ENCODE peak calls at places on chromosomes 11 and 22, in ten cellular contexts. L, J, Y, A, I, X, C, H, G and S are unnamed samples.

GRCh38 chr11:61700221-61700620 is 20.0 kb downstream of the DAGLA start:
- DNase-seq in L (peak), J (no peak), Y (peak), A (no peak), I (no peak), X (peak), C (peak), H (no peak), G (no peak), S (peak)

GRCh38 chr11:65112551-65113360 is 1.1 kb downstream of the TM7SF2 start:
- DNase-seq in L (peak), J (peak), Y (no peak), A (no peak), I (peak), X (peak), C (peak), H (peak), G (no peak), S (peak)

GRCh38 chr11:131875611-131876010 is 505.2 kb downstream of the NTM start:
- DNase-seq in L (no peak), J (no peak), Y (no peak), A (no peak), I (no peak), X (no peak), C (no peak), H (no peak), G (no peak), S (no peak)

GRCh38 chr11:73323464-73323863 is 15.4 kb downstream of the ARHGEF17 start:
- DNase-seq in L (no peak), J (peak), Y (peak), A (no peak), I (peak), X (peak), C (no peak), H (no peak), G (no peak), S (peak)

GRCh38 chr11:15750535-15751297 is 605.6 kb downstream of the SOX6 start:
- DNase-seq in L (no peak), J (no peak), Y (no peak), A (no peak), I (no peak), X (no peak), C (no peak), H (no peak), G (no peak), S (no peak)

GRCh38 chr11:43943357-43943930 is 1.0 kb downstream of the C11orf96 start:
- DNase-seq in L (peak), J (no peak), Y (peak), A (no peak), I (no peak), X (no peak), C (no peak), H (no peak), G (no peak), S (no peak)

GRCh38 chr11:122746611-122747305 is 91.2 kb downstream of the UBASH3B start:
- DNase-seq in L (no peak), J (no peak), Y (no peak), A (no peak), I (no peak), X (no peak), C (no peak), H (no peak), G (no peak), S (no peak)

GRCh38 chr11:38814670-38815069 is 2216.6 kb upstream of the RAG2 start:
- DNase-seq in L (peak), J (no peak), Y (peak), A (no peak), I (no peak), X (no peak), C (no peak), H (no peak), G (no peak), S (no peak)

GRCh38 chr22:32567544-32567943 is 92.9 kb downstream of the FBXO7 start:
- DNase-seq in L (no peak), J (no peak), Y (no peak), A (no peak), I (no peak), X (no peak), C (no peak), H (no peak), G (no peak), S (no peak)

GRCh38 chr22:49705631-49706352 is 121.9 kb downstream of the BRD1 start:
- DNase-seq in L (no peak), J (no peak), Y (no peak), A (no peak), I (no peak), X (no peak), C (no peak), H (no peak), G (no peak), S (no peak)

GRCh38 chr11:7635137-7635536 is 38.2 kb downstream of the CYB5R2 start:
- DNase-seq in L (no peak), J (no peak), Y (no peak), A (no peak), I (peak), X (peak), C (no peak), H (no peak), G (no peak), S (no peak)

GRCh38 chr11:33542921-33543320 is 157.7 kb downstream of the C11orf91 start:
- DNase-seq in L (peak), J (peak), Y (peak), A (no peak), I (peak), X (peak), C (peak), H (no peak), G (peak), S (peak)

GRCh38 chr22:29704528-29705285 is 15.1 kb upstream of the CABP7 start:
- DNase-seq in L (peak), J (no peak), Y (peak), A (no peak), I (no peak), X (peak), C (peak), H (no peak), G (no peak), S (no peak)

GRCh38 chr11:40286137-40286536 is 1173.3 kb downstream of the LRRC4C start:
- DNase-seq in L (no peak), J (no peak), Y (no peak), A (no peak), I (no peak), X (no peak), C (no peak), H (no peak), G (no peak), S (no peak)

GRCh38 chr11:70246196-70246595 is 24.3 kb upstream of the PPFIA1 start:
- DNase-seq in L (peak), J (no peak), Y (no peak), A (no peak), I (no peak), X (no peak), C (no peak), H (no peak), G (no peak), S (no peak)

GRCh38 chr11:127950162-127950561 is 637.2 kb downstream of the ETS1 start:
- DNase-seq in L (no peak), J (no peak), Y (no peak), A (no peak), I (no peak), X (no peak), C (no peak), H (no peak), G (no peak), S (no peak)

GRCh38 chr11:14075118-14075601 is 112.6 kb downstream of the SPON1 start:
- DNase-seq in L (peak), J (no peak), Y (peak), A (no peak), I (no peak), X (no peak), C (no peak), H (no peak), G (no peak), S (no peak)

GRCh38 chr11:68979931-68980775 is 633 bp downstream of the MRGPRD start:
- DNase-seq in L (no peak), J (no peak), Y (no peak), A (no peak), I (no peak), X (no peak), C (no peak), H (no peak), G (no peak), S (peak)